ENCODE peak calls at places on chromosomes 13 and 19, in ten cellular contexts. D is adrenal gland, K is body of pancreas, S is testis, V is vagina, B is tibial nerve, F is Peyer's patch, W is breast epithelium, C is A549, Y is sigmoid colon. H is an unnamed sample.
A peak's percentile ranks its signal among the peaks of the same experiment; 100 is the strongest.

GRCh38 chr13:75836441-75836840 is 200.3 kb downstream of the LMO7 start:
- DNase-seq in D (no peak), K (peak; percentile 82), S (no peak), V (no peak), B (no peak), F (no peak), W (peak; percentile 55), C (no peak), Y (no peak), H (no peak)

GRCh38 chr19:30011051-30011578 is 69.1 kb downstream of the URI1 start:
- DNase-seq in D (peak; percentile 30), K (no peak), S (no peak), V (no peak), B (no peak), F (no peak), W (no peak), C (no peak), Y (no peak), H (no peak)

GRCh38 chr19:11596156-11596555 is 1.1 kb upstream of the ZNF627 start:
- DNase-seq in D (no peak), K (no peak), S (no peak), V (no peak), B (no peak), F (no peak), W (no peak), C (no peak), Y (no peak), H (no peak)

GRCh38 chr13:105679832-105680231 is 855.6 kb downstream of the EFNB2 start:
- DNase-seq in D (no peak), K (no peak), S (no peak), V (no peak), B (no peak), F (peak; percentile 49), W (no peak), C (no peak), Y (no peak), H (no peak)

GRCh38 chr19:19588546-19588945 is 29.9 kb downstream of the PBX4 start:
- DNase-seq in D (no peak), K (no peak), S (no peak), V (no peak), B (no peak), F (no peak), W (no peak), C (no peak), Y (no peak), H (no peak)

GRCh38 chr19:18762125-18763023 is 28.7 kb downstream of the COMP start:
- DNase-seq in D (peak; percentile 87), K (peak; percentile 98), S (peak; percentile 74), V (no peak), B (peak; percentile 51), F (peak; percentile 77), W (peak; percentile 96), C (no peak), Y (peak; percentile 87), H (peak; percentile 70)

GRCh38 chr19:29042450-29042849 is 170.5 kb downstream of the UQCRFS1 start:
- DNase-seq in D (no peak), K (no peak), S (no peak), V (no peak), B (no peak), F (no peak), W (no peak), C (no peak), Y (no peak), H (no peak)

GRCh38 chr19:8609210-8610040 is 1.1 kb downstream of the ADAMTS10 start:
- DNase-seq in D (peak; percentile 78), K (peak; percentile 59), S (peak; percentile 40), V (no peak), B (peak; percentile 35), F (peak; percentile 57), W (no peak), C (peak; percentile 44), Y (peak; percentile 84), H (peak; percentile 62)

GRCh38 chr13:65808061-65808460 is 1422.1 kb downstream of the PCDH9 start:
- DNase-seq in D (no peak), K (no peak), S (no peak), V (no peak), B (no peak), F (no peak), W (no peak), C (no peak), Y (no peak), H (no peak)

GRCh38 chr13:110347535-110348308 is 40.6 kb downstream of the COL4A2 start:
- DNase-seq in D (peak; percentile 40), K (no peak), S (no peak), V (no peak), B (no peak), F (peak; percentile 56), W (peak; percentile 66), C (peak; percentile 53), Y (no peak), H (no peak)

GRCh38 chr19:57632987-57633831 is at the start of gene ZNF211:
- DNase-seq in D (peak; percentile 91), K (peak; percentile 95), S (peak; percentile 96), V (peak; percentile 87), B (peak; percentile 84), F (peak; percentile 96), W (peak; percentile 89), C (peak; percentile 94), Y (peak; percentile 96), H (peak; percentile 94)
- TF ChIP-seq POLR2A in D (no peak), K (peak; percentile 42), S (no peak), V (no peak), B (peak; percentile 35), F (no peak), W (peak; percentile 38), C (peak; percentile 55), Y (no peak), H (no peak)

GRCh38 chr19:58557253-58558065 is 952 bp downstream of the UBE2M start:
- DNase-seq in D (peak; percentile 37), K (no peak), S (no peak), V (peak; percentile 92), B (no peak), F (peak; percentile 45), W (no peak), C (no peak), Y (peak; percentile 65), H (no peak)
- H3K4me1 ChIP-seq in D (peaks cover 41% of the 10 kb centered on the region), K (peaks cover 63% of the 10 kb centered on the region), S (peaks cover 54% of the 10 kb centered on the region), V (peaks cover 67% of the 10 kb centered on the region), B (peaks cover 55% of the 10 kb centered on the region), F (peaks cover 38% of the 10 kb centered on the region), W (peaks cover 28% of the 10 kb centered on the region), C (peaks cover 42% of the 10 kb centered on the region), Y (peaks cover 58% of the 10 kb centered on the region), H (peaks cover 63% of the 10 kb centered on the region)

GRCh38 chr19:15291666-15292065 is 40.7 kb downstream of the BRD4 start:
- DNase-seq in D (no peak), K (no peak), S (no peak), V (no peak), B (no peak), F (no peak), W (no peak), C (no peak), Y (no peak), H (no peak)

GRCh38 chr19:15292140-15292539 is 40.2 kb downstream of the BRD4 start:
- DNase-seq in D (no peak), K (no peak), S (no peak), V (no peak), B (no peak), F (no peak), W (no peak), C (no peak), Y (no peak), H (no peak)

GRCh38 chr19:15294591-15294990 is 37.7 kb downstream of the BRD4 start:
- DNase-seq in D (peak; percentile 69), K (no peak), S (peak; percentile 28), V (no peak), B (no peak), F (no peak), W (no peak), C (no peak), Y (no peak), H (no peak)

GRCh38 chr19:15292847-15293582 is 39.3 kb downstream of the BRD4 start:
- DNase-seq in D (no peak), K (peak; percentile 37), S (no peak), V (no peak), B (no peak), F (no peak), W (no peak), C (no peak), Y (no peak), H (peak; percentile 39)

DNA sequence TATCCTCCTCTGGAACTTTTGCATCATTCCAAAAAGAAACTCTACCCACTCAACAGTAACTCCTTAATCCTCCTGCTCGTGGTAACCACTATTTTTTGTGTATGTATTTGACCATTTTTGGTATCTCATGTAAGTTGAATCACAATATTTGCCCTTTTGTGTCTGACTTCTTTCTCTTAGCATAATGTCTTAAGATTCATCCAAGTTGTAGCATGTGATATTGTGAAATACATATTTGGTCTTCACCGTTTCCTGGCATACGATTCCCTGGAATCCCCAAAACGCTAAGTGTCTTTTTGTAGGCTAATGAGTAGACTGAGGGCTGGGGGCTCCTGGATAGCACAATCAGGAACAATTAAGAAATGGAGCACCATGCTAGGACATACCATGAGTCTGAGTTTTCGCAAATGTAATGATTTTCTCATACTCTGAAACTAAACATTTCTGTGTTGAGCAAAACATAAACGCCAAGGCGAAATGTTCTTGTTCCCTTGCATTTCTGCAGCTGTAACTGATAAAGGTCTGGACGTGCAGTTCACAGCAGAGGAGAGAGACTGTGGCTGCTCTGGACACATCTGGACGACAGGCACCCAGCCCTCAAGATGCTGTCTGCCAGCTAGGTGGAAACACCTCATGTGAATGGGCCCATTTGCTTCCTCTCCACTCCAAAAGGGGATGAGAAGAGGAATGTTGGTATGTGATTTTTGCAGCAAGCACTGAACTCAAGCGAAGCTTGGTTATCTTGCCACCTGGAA is 38.4 kb downstream of the BRD4 start:
- DNase-seq in D (no peak), K (no peak), S (no peak), V (no peak), B (no peak), F (no peak), W (no peak), C (no peak), Y (no peak), H (no peak)
- H3K27ac ChIP-seq in D (peak overlapping the region; percentile 2), K (no peak overlapping the region), S (no peak overlapping the region), V (peak overlapping the region; percentile 5), B (peak overlapping the region; percentile 66), F (peak overlapping the region; percentile 24), W (peak overlapping the region; percentile 37), C (peak overlapping the region; percentile 81), Y (peak overlapping the region; percentile 52), H (peak overlapping the region; percentile 30)

GRCh38 chr19:1619703-1620102 is 14.4 kb upstream of the UQCR11 start:
- DNase-seq in D (no peak), K (no peak), S (no peak), V (no peak), B (no peak), F (no peak), W (no peak), C (no peak), Y (no peak), H (no peak)

GRCh38 chr19:1616875-1617274 is 11.6 kb upstream of the UQCR11 start:
- DNase-seq in D (no peak), K (no peak), S (no peak), V (no peak), B (no peak), F (no peak), W (no peak), C (no peak), Y (no peak), H (no peak)

GRCh38 chr19:1616396-1616795 is 11.1 kb upstream of the UQCR11 start:
- DNase-seq in D (peak; percentile 77), K (no peak), S (no peak), V (no peak), B (no peak), F (no peak), W (no peak), C (no peak), Y (no peak), H (no peak)

GRCh38 chr19:1619094-1619439 is 13.8 kb upstream of the UQCR11 start:
- DNase-seq in D (no peak), K (no peak), S (no peak), V (no peak), B (no peak), F (no peak), W (no peak), C (no peak), Y (no peak), H (no peak)

GRCh38 chr19:1618157-1619093 is 13.2 kb upstream of the UQCR11 start:
- DNase-seq in D (peak; percentile 47), K (peak; percentile 66), S (peak; percentile 36), V (no peak), B (no peak), F (peak; percentile 75), W (no peak), C (peak; percentile 72), Y (no peak), H (no peak)
- TF ChIP-seq POLR2A in D (no peak), K (no peak), S (no peak), V (no peak), B (no peak), F (no peak), W (no peak), C (no peak), Y (no peak), H (no peak)